ENCODE peak calls at places on chromosomes 5 and 9, in six cellular contexts. One of them, this sample, is unnamed.
A peak's percentile ranks its signal among the peaks of the same experiment; 100 is the strongest.

GRCh38 chr5:14235872-14236271 is 92.7 kb downstream of the TRIO start:
- DNase-seq in GM04504: no peak
- DNase-seq in H54: no peak
- DNase-seq in HuH-7: no peak
- DNase-seq in stimulated activated CD4-positive, alpha-beta T cell treated with anti-CD3 and anti-CD28 coated beads, Interleukin-4, amount 100 ng/mL, for 24 hours: no peak
- DNase-seq in activated naive CD4-positive, alpha-beta T cell treated with anti-CD3 and anti-CD28 coated beads, Interleukin-2, amount 10 ng/mL, durations not matched to agents 7 days and 5 days: no peak
- DNase-seq in this sample: no peak

GRCh38 chr5:67983251-67983941 is 232.2 kb upstream of the PIK3R1 start:
- DNase-seq in GM04504: peak; percentile 62
- DNase-seq in H54: no peak
- DNase-seq in HuH-7: no peak
- DNase-seq in stimulated activated CD4-positive, alpha-beta T cell treated with anti-CD3 and anti-CD28 coated beads, Interleukin-4, amount 100 ng/mL, for 24 hours: no peak
- DNase-seq in activated naive CD4-positive, alpha-beta T cell treated with anti-CD3 and anti-CD28 coated beads, Interleukin-2, amount 10 ng/mL, durations not matched to agents 7 days and 5 days: no peak
- DNase-seq in this sample: peak; percentile 30

GRCh38 chr5:82620957-82621600 is 342.9 kb upstream of the RPS23 start:
- DNase-seq in GM04504: no peak
- DNase-seq in H54: no peak
- DNase-seq in HuH-7: no peak
- DNase-seq in stimulated activated CD4-positive, alpha-beta T cell treated with anti-CD3 and anti-CD28 coated beads, Interleukin-4, amount 100 ng/mL, for 24 hours: no peak
- DNase-seq in activated naive CD4-positive, alpha-beta T cell treated with anti-CD3 and anti-CD28 coated beads, Interleukin-2, amount 10 ng/mL, durations not matched to agents 7 days and 5 days: no peak
- DNase-seq in this sample: no peak

GRCh38 chr5:67255881-67256280 is 59.3 kb upstream of the CD180 start:
- DNase-seq in GM04504: no peak
- DNase-seq in H54: no peak
- DNase-seq in HuH-7: no peak
- DNase-seq in stimulated activated CD4-positive, alpha-beta T cell treated with anti-CD3 and anti-CD28 coated beads, Interleukin-4, amount 100 ng/mL, for 24 hours: no peak
- DNase-seq in activated naive CD4-positive, alpha-beta T cell treated with anti-CD3 and anti-CD28 coated beads, Interleukin-2, amount 10 ng/mL, durations not matched to agents 7 days and 5 days: no peak
- DNase-seq in this sample: no peak

GRCh38 chr5:67318746-67319145 is 122.1 kb upstream of the CD180 start:
- DNase-seq in GM04504: no peak
- DNase-seq in H54: no peak
- DNase-seq in HuH-7: no peak
- DNase-seq in stimulated activated CD4-positive, alpha-beta T cell treated with anti-CD3 and anti-CD28 coated beads, Interleukin-4, amount 100 ng/mL, for 24 hours: no peak
- DNase-seq in activated naive CD4-positive, alpha-beta T cell treated with anti-CD3 and anti-CD28 coated beads, Interleukin-2, amount 10 ng/mL, durations not matched to agents 7 days and 5 days: no peak
- DNase-seq in this sample: no peak

GRCh38 chr9:122418016-122418415 is 47.2 kb downstream of the PTGS1 start:
- DNase-seq in GM04504: no peak
- DNase-seq in H54: no peak
- DNase-seq in HuH-7: no peak
- DNase-seq in stimulated activated CD4-positive, alpha-beta T cell treated with anti-CD3 and anti-CD28 coated beads, Interleukin-4, amount 100 ng/mL, for 24 hours: no peak
- DNase-seq in activated naive CD4-positive, alpha-beta T cell treated with anti-CD3 and anti-CD28 coated beads, Interleukin-2, amount 10 ng/mL, durations not matched to agents 7 days and 5 days: no peak
- DNase-seq in this sample: no peak

GRCh38 chr9:134778841-134779411 is 101.7 kb upstream of the FCN2 start:
- DNase-seq in GM04504: no peak
- DNase-seq in H54: peak; percentile 54
- DNase-seq in HuH-7: peak; percentile 81
- DNase-seq in stimulated activated CD4-positive, alpha-beta T cell treated with anti-CD3 and anti-CD28 coated beads, Interleukin-4, amount 100 ng/mL, for 24 hours: no peak
- DNase-seq in activated naive CD4-positive, alpha-beta T cell treated with anti-CD3 and anti-CD28 coated beads, Interleukin-2, amount 10 ng/mL, durations not matched to agents 7 days and 5 days: no peak
- DNase-seq in this sample: peak; percentile 35

GRCh38 chr9:131153585-131153984 is 28.2 kb downstream of the NUP214 start:
- DNase-seq in GM04504: no peak
- DNase-seq in H54: no peak
- DNase-seq in HuH-7: no peak
- DNase-seq in stimulated activated CD4-positive, alpha-beta T cell treated with anti-CD3 and anti-CD28 coated beads, Interleukin-4, amount 100 ng/mL, for 24 hours: no peak
- DNase-seq in activated naive CD4-positive, alpha-beta T cell treated with anti-CD3 and anti-CD28 coated beads, Interleukin-2, amount 10 ng/mL, durations not matched to agents 7 days and 5 days: no peak
- DNase-seq in this sample: no peak

GRCh38 chr9:92943062-92943616 is 4.2 kb upstream of the FGD3 start:
- DNase-seq in GM04504: no peak
- DNase-seq in H54: no peak
- DNase-seq in HuH-7: no peak
- DNase-seq in stimulated activated CD4-positive, alpha-beta T cell treated with anti-CD3 and anti-CD28 coated beads, Interleukin-4, amount 100 ng/mL, for 24 hours: no peak
- DNase-seq in activated naive CD4-positive, alpha-beta T cell treated with anti-CD3 and anti-CD28 coated beads, Interleukin-2, amount 10 ng/mL, durations not matched to agents 7 days and 5 days: no peak
- DNase-seq in this sample: no peak

GRCh38 chr9:131697097-131697496 is 42.8 kb downstream of the RAPGEF1 start:
- DNase-seq in GM04504: no peak
- DNase-seq in H54: no peak
- DNase-seq in HuH-7: no peak
- DNase-seq in stimulated activated CD4-positive, alpha-beta T cell treated with anti-CD3 and anti-CD28 coated beads, Interleukin-4, amount 100 ng/mL, for 24 hours: no peak
- DNase-seq in activated naive CD4-positive, alpha-beta T cell treated with anti-CD3 and anti-CD28 coated beads, Interleukin-2, amount 10 ng/mL, durations not matched to agents 7 days and 5 days: no peak
- DNase-seq in this sample: no peak

GRCh38 chr9:93121316-93122241 is 12.5 kb downstream of the NINJ1 start:
- DNase-seq in GM04504: no peak
- DNase-seq in H54: no peak
- DNase-seq in HuH-7: no peak
- DNase-seq in stimulated activated CD4-positive, alpha-beta T cell treated with anti-CD3 and anti-CD28 coated beads, Interleukin-4, amount 100 ng/mL, for 24 hours: no peak
- DNase-seq in activated naive CD4-positive, alpha-beta T cell treated with anti-CD3 and anti-CD28 coated beads, Interleukin-2, amount 10 ng/mL, durations not matched to agents 7 days and 5 days: no peak
- DNase-seq in this sample: no peak

GRCh38 chr9:106753155-106753671 is 109.8 kb upstream of the ZNF462 start:
- DNase-seq in GM04504: no peak
- DNase-seq in H54: no peak
- DNase-seq in HuH-7: no peak
- DNase-seq in stimulated activated CD4-positive, alpha-beta T cell treated with anti-CD3 and anti-CD28 coated beads, Interleukin-4, amount 100 ng/mL, for 24 hours: no peak
- DNase-seq in activated naive CD4-positive, alpha-beta T cell treated with anti-CD3 and anti-CD28 coated beads, Interleukin-2, amount 10 ng/mL, durations not matched to agents 7 days and 5 days: no peak
- DNase-seq in this sample: no peak

GRCh38 chr5:150114773-150115408 is 28.5 kb upstream of the CSF1R start:
- DNase-seq in GM04504: no peak
- DNase-seq in H54: no peak
- DNase-seq in HuH-7: no peak
- DNase-seq in stimulated activated CD4-positive, alpha-beta T cell treated with anti-CD3 and anti-CD28 coated beads, Interleukin-4, amount 100 ng/mL, for 24 hours: no peak
- DNase-seq in activated naive CD4-positive, alpha-beta T cell treated with anti-CD3 and anti-CD28 coated beads, Interleukin-2, amount 10 ng/mL, durations not matched to agents 7 days and 5 days: no peak
- DNase-seq in this sample: no peak

GRCh38 chr5:22998775-22999174 is 145.6 kb upstream of the CDH12 start:
- DNase-seq in GM04504: no peak
- DNase-seq in H54: no peak
- DNase-seq in HuH-7: no peak
- DNase-seq in stimulated activated CD4-positive, alpha-beta T cell treated with anti-CD3 and anti-CD28 coated beads, Interleukin-4, amount 100 ng/mL, for 24 hours: no peak
- DNase-seq in activated naive CD4-positive, alpha-beta T cell treated with anti-CD3 and anti-CD28 coated beads, Interleukin-2, amount 10 ng/mL, durations not matched to agents 7 days and 5 days: no peak
- DNase-seq in this sample: no peak

GRCh38 chr9:120980951-120981350 is 54.4 kb upstream of the TRAF1 start:
- DNase-seq in GM04504: no peak
- DNase-seq in H54: no peak
- DNase-seq in HuH-7: no peak
- DNase-seq in stimulated activated CD4-positive, alpha-beta T cell treated with anti-CD3 and anti-CD28 coated beads, Interleukin-4, amount 100 ng/mL, for 24 hours: no peak
- DNase-seq in activated naive CD4-positive, alpha-beta T cell treated with anti-CD3 and anti-CD28 coated beads, Interleukin-2, amount 10 ng/mL, durations not matched to agents 7 days and 5 days: no peak
- DNase-seq in this sample: no peak